ENCODE peak calls at places on chromosomes 12 and 14, in seven cellular contexts. One of them, this sample, is unnamed.

GRCh38 chr12:88336071-88336768 is 194.1 kb downstream of the TMTC3 start:
- DNase-seq in GM23338: no peak
- DNase-seq in transverse colon: no peak
- DNase-seq in H7: no peak
- DNase-seq in Caco-2: no peak
- DNase-seq in upper lobe of left lung: no peak
- DNase-seq in fibroblast of lung: no peak
- DNase-seq in this sample: no peak

GRCh38 chr12:26576266-26576665 is 256.7 kb downstream of the ITPR2 start:
- DNase-seq in fibroblast of lung: no peak
- DNase-seq in upper lobe of left lung: no peak
- DNase-seq in transverse colon: no peak
- DNase-seq in Caco-2: no peak
- DNase-seq in H7: no peak
- DNase-seq in GM23338: no peak
- DNase-seq in this sample: no peak

GRCh38 chr14:92981726-92982125 is 58.8 kb downstream of the CHGA start:
- DNase-seq in fibroblast of lung: no peak
- DNase-seq in Caco-2: no peak
- DNase-seq in upper lobe of left lung: no peak
- DNase-seq in H7: no peak
- DNase-seq in transverse colon: no peak
- DNase-seq in GM23338: no peak
- DNase-seq in this sample: no peak

GRCh38 chr14:25038044-25038668 is 11.8 kb downstream of the STXBP6 start:
- DNase-seq in fibroblast of lung: no peak
- DNase-seq in upper lobe of left lung: no peak
- DNase-seq in H7: no peak
- DNase-seq in GM23338: no peak
- DNase-seq in Caco-2: no peak
- DNase-seq in transverse colon: no peak
- DNase-seq in this sample: no peak

GRCh38 chr12:78864483-78865296 is at the start of gene SYT1:
- DNase-seq in fibroblast of lung: peak; percentile 93
- DNase-seq in upper lobe of left lung: peak; percentile 72
- DNase-seq in GM23338: peak; percentile 93
- DNase-seq in H7: peak; percentile 82
- DNase-seq in transverse colon: peak; percentile 25
- DNase-seq in Caco-2: peak; percentile 71
- DNase-seq in this sample: no peak

GRCh38 chr12:76236640-76237039 is 111.6 kb downstream of the BBS10 start:
- DNase-seq in H7: no peak
- DNase-seq in upper lobe of left lung: no peak
- DNase-seq in Caco-2: no peak
- DNase-seq in transverse colon: no peak
- DNase-seq in fibroblast of lung: peak; percentile 84
- DNase-seq in GM23338: no peak
- DNase-seq in this sample: no peak

GRCh38 chr14:87794566-87794965 is 198.4 kb downstream of the GALC start:
- DNase-seq in transverse colon: no peak
- DNase-seq in Caco-2: no peak
- DNase-seq in GM23338: no peak
- DNase-seq in upper lobe of left lung: no peak
- DNase-seq in fibroblast of lung: peak; percentile 58
- DNase-seq in H7: no peak
- DNase-seq in this sample: no peak

GRCh38 chr12:20420557-20420956 is 52.2 kb downstream of the PDE3A start:
- DNase-seq in H7: no peak
- DNase-seq in transverse colon: peak; percentile 61
- DNase-seq in GM23338: no peak
- DNase-seq in upper lobe of left lung: no peak
- DNase-seq in fibroblast of lung: no peak
- DNase-seq in Caco-2: no peak
- DNase-seq in this sample: no peak

GRCh38 chr14:75339059-75339458 is 60.4 kb downstream of the FOS start:
- DNase-seq in Caco-2: no peak
- DNase-seq in transverse colon: no peak
- DNase-seq in upper lobe of left lung: no peak
- DNase-seq in GM23338: no peak
- DNase-seq in fibroblast of lung: peak; percentile 46
- DNase-seq in H7: no peak
- DNase-seq in this sample: no peak

GRCh38 chr12:65306603-65307501 is 28.4 kb downstream of the MSRB3 start:
- DNase-seq in upper lobe of left lung: no peak
- DNase-seq in fibroblast of lung: peak; percentile 66
- DNase-seq in GM23338: peak; percentile 63
- DNase-seq in Caco-2: no peak
- DNase-seq in H7: no peak
- DNase-seq in transverse colon: peak; percentile 48
- DNase-seq in this sample: no peak

GRCh38 chr12:104605685-104606084 is 148.9 kb downstream of the CHST11 start:
- DNase-seq in GM23338: peak; percentile 36
- DNase-seq in fibroblast of lung: peak; percentile 36
- DNase-seq in upper lobe of left lung: no peak
- DNase-seq in Caco-2: no peak
- DNase-seq in transverse colon: peak; percentile 34
- DNase-seq in H7: peak; percentile 46
- DNase-seq in this sample: no peak

GRCh38 chr12:3700861-3701260 is 52.0 kb downstream of the CRACR2A start:
- DNase-seq in GM23338: no peak
- DNase-seq in H7: no peak
- DNase-seq in fibroblast of lung: peak; percentile 26
- DNase-seq in Caco-2: no peak
- DNase-seq in transverse colon: no peak
- DNase-seq in upper lobe of left lung: no peak
- DNase-seq in this sample: no peak

GRCh38 chr12:124359671-124360581 is 65.0 kb downstream of the RFLNA start:
- DNase-seq in H7: no peak
- DNase-seq in Caco-2: no peak
- DNase-seq in transverse colon: peak; percentile 78
- DNase-seq in GM23338: peak; percentile 28
- DNase-seq in fibroblast of lung: no peak
- DNase-seq in upper lobe of left lung: peak; percentile 94
- DNase-seq in this sample: no peak

GRCh38 chr12:53967451-53968059 is 5.4 kb upstream of the HOXC11 start:
- DNase-seq in fibroblast of lung: no peak
- DNase-seq in upper lobe of left lung: no peak
- DNase-seq in GM23338: no peak
- DNase-seq in H7: no peak
- DNase-seq in transverse colon: no peak
- DNase-seq in Caco-2: no peak
- DNase-seq in this sample: no peak

GRCh38 chr12:29528161-29528560 is 30.7 kb upstream of the OVCH1 start:
- DNase-seq in transverse colon: no peak
- DNase-seq in upper lobe of left lung: no peak
- DNase-seq in fibroblast of lung: no peak
- DNase-seq in Caco-2: no peak
- DNase-seq in H7: no peak
- DNase-seq in GM23338: no peak
- DNase-seq in this sample: no peak

GRCh38 chr12:28033538-28033915 is 61.0 kb upstream of the PTHLH start:
- DNase-seq in GM23338: no peak
- DNase-seq in Caco-2: no peak
- DNase-seq in upper lobe of left lung: no peak
- DNase-seq in fibroblast of lung: peak; percentile 70
- DNase-seq in transverse colon: no peak
- DNase-seq in H7: no peak
- DNase-seq in this sample: no peak

GRCh38 chr12:51246254-51246853 is 7.7 kb downstream of the DAZAP2 start:
- DNase-seq in transverse colon: peak; percentile 17
- DNase-seq in fibroblast of lung: peak; percentile 63
- DNase-seq in H7: no peak
- DNase-seq in Caco-2: no peak
- DNase-seq in upper lobe of left lung: no peak
- DNase-seq in GM23338: no peak
- DNase-seq in this sample: no peak

GRCh38 chr12:51242896-51243295 is 4.3 kb downstream of the DAZAP2 start:
- DNase-seq in fibroblast of lung: no peak
- DNase-seq in transverse colon: no peak
- DNase-seq in upper lobe of left lung: no peak
- DNase-seq in Caco-2: no peak
- DNase-seq in H7: no peak
- DNase-seq in GM23338: no peak
- DNase-seq in this sample: no peak

GRCh38 chr12:51247523-51248206 is 9.0 kb downstream of the DAZAP2 start:
- DNase-seq in GM23338: peak; percentile 42
- DNase-seq in Caco-2: no peak
- DNase-seq in H7: peak; percentile 51
- DNase-seq in fibroblast of lung: no peak
- DNase-seq in transverse colon: no peak
- DNase-seq in upper lobe of left lung: peak; percentile 44
- DNase-seq in this sample: no peak

GRCh38 chr12:51244269-51244668 is 5.6 kb downstream of the DAZAP2 start:
- DNase-seq in H7: no peak
- DNase-seq in fibroblast of lung: peak; percentile 60
- DNase-seq in GM23338: no peak
- DNase-seq in transverse colon: no peak
- DNase-seq in Caco-2: no peak
- DNase-seq in upper lobe of left lung: no peak
- DNase-seq in this sample: no peak

DNA sequence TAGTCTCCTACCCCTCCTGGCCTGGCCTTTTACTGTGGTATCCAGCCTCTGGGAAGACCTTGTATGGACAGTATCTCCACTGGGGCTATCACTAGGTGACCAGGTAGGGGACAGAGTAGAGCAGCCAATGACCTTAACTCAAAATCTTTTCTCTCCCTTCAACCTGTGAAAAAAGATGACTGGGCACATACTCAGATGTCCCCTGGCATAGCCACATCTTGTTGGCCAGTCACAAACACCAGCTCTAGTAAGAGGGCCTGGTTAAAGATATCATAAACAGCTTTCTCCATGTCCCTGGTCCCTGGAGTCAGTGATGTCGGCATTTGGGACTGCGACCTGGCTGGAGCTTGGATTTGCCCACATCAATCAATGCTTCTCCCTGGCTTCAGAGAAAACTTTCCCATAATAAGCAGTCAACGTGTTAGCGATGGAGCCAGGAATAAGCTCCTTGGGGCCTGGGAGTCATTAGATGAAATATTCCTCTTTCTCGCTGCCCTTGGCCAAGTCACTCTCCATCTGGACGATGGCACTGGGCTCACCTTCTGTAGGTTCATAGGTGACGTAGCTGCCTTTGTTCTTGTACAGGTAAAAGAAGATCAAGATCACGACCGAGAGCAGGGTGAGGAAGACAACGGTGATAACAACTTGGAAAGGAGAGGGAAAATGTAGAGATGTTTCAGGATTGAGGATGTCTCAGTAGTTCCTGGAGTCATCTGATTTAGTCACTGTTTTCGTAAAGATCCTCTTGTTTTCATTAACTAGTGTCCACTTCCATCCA is 7.0 kb downstream of the DAZAP2 start:
- DNase-seq in GM23338: no peak
- DNase-seq in transverse colon: no peak
- DNase-seq in upper lobe of left lung: no peak
- DNase-seq in Caco-2: no peak
- DNase-seq in H7: no peak
- DNase-seq in fibroblast of lung: no peak
- DNase-seq in this sample: no peak
- H3K36me3 ChIP-seq in GM23338: peaks cover 28% of the 10 kb centered on the region
- H3K36me3 ChIP-seq in transverse colon: peaks cover 28% of the 10 kb centered on the region
- H3K36me3 ChIP-seq in upper lobe of left lung: peaks cover 13% of the 10 kb centered on the region
- H3K36me3 ChIP-seq in Caco-2: peaks cover 6% of the 10 kb centered on the region
- H3K36me3 ChIP-seq in H7: peaks cover 11% of the 10 kb centered on the region
- H3K36me3 ChIP-seq in fibroblast of lung: peaks cover 17% of the 10 kb centered on the region
- H3K36me3 ChIP-seq in this sample: peaks cover 32% of the 10 kb centered on the region

DNA sequence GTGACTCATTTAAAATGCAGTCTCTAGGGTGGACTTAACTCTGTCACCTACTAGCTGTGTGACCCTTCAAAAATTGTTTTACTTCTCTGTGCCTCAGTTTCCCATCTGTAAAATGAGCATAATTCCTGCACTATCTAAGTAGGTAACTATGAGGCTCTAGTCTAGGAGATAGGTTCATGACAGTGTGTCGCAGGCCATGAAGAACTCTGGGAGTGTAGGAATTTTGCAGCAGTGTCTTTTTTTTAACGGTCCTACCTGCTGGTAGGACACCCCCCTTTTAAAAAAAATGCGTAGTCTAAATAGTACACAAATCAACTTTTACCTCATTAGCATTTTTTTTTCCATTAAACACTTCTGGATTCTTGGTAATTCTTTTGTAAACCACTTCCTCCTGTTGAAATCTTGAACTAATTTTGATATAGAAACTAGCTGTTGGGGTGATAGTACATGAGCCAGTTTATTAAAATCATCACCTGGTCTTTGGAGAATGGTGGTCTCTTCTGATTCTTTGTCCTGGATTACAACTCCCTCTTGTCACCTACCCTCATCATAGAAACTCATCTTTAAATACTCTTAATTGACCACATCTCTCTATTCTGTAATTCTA is 86.0 kb upstream of the SLC38A2 start:
- DNase-seq in Caco-2: no peak
- DNase-seq in upper lobe of left lung: no peak
- DNase-seq in GM23338: no peak
- DNase-seq in transverse colon: no peak
- DNase-seq in fibroblast of lung: no peak
- DNase-seq in H7: no peak
- DNase-seq in this sample: no peak
- H3K4me3 ChIP-seq in Caco-2: no peak overlapping the region
- H3K4me3 ChIP-seq in upper lobe of left lung: no peak overlapping the region
- H3K4me3 ChIP-seq in GM23338: no peak overlapping the region
- H3K4me3 ChIP-seq in transverse colon: no peak overlapping the region
- H3K4me3 ChIP-seq in fibroblast of lung: no peak overlapping the region
- H3K4me3 ChIP-seq in H7: no peak overlapping the region
- H3K4me3 ChIP-seq in this sample: no peak overlapping the region

GRCh38 chr12:6866163-6866919 is 990 bp upstream of the TPI1 start:
- DNase-seq in fibroblast of lung: no peak
- DNase-seq in GM23338: peak; percentile 43
- DNase-seq in H7: peak; percentile 81
- DNase-seq in upper lobe of left lung: peak; percentile 62
- DNase-seq in Caco-2: no peak
- DNase-seq in transverse colon: no peak
- DNase-seq in this sample: no peak
- H3K36me3 ChIP-seq in fibroblast of lung: peaks cover 29% of the 10 kb centered on the region
- H3K36me3 ChIP-seq in GM23338: peaks cover 23% of the 10 kb centered on the region
- H3K36me3 ChIP-seq in H7: peaks cover 34% of the 10 kb centered on the region
- H3K36me3 ChIP-seq in upper lobe of left lung: peaks cover 17% of the 10 kb centered on the region
- H3K36me3 ChIP-seq in Caco-2: peaks cover 18% of the 10 kb centered on the region
- H3K36me3 ChIP-seq in transverse colon: peaks cover 18% of the 10 kb centered on the region
- H3K36me3 ChIP-seq in this sample: peaks cover 38% of the 10 kb centered on the region

DNA sequence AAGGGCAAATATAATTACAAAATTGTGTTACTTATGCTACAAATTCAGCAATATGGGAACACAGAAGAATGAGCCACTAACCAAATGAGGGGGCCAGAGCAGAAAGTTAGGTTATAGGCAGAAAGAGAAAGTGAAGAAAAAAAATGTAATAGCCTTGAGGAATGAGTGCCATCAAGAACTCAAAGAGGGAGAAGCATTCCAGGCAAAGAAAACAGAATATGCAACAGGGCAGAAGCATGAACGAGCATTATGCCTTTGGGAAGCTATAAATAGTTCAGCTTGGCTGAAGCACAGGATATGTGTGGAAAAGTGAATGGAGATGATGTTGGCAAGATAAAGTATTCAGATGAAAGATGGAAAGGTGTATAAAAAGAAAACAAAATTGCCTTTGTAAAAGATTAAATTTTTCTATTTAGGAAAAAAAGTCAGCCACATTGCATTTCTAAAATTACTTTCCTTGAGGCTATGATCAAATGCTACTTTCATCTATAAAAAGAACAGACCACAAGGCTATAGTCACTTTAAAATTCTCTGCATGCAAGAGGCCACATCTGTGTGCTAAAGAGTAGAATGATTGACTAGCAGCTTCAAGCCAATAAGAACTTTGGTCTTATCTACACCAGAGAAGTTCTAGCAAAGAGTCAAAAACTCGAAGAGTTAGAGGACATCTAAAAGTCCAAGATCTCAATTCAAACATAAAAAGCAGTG is 193.6 kb upstream of the GARIN6 start:
- DNase-seq in upper lobe of left lung: no peak
- DNase-seq in transverse colon: no peak
- DNase-seq in H7: no peak
- DNase-seq in Caco-2: no peak
- DNase-seq in GM23338: no peak
- DNase-seq in fibroblast of lung: peak; percentile 40
- DNase-seq in this sample: no peak
- H3K4me3 ChIP-seq in upper lobe of left lung: no peak overlapping the region
- H3K4me3 ChIP-seq in transverse colon: no peak overlapping the region
- H3K4me3 ChIP-seq in H7: no peak overlapping the region
- H3K4me3 ChIP-seq in Caco-2: no peak overlapping the region
- H3K4me3 ChIP-seq in GM23338: no peak overlapping the region
- H3K4me3 ChIP-seq in fibroblast of lung: no peak overlapping the region
- H3K4me3 ChIP-seq in this sample: no peak overlapping the region